ENCODE peak calls at places on chromosomes 1 and 21, in ten cellular contexts. N, U, C, F, E, R, J, B, Q and Z are unnamed samples.

GRCh38 chr1:165675794-165676193 is 22.6 kb downstream of the ALDH9A1 start:
- DNase-seq in N (no peak), U (peak), C (no peak), F (no peak), E (no peak), R (no peak), J (no peak), B (no peak), Q (no peak), Z (no peak)

GRCh38 chr1:199226163-199226562 is 587.3 kb downstream of the PTPRC start:
- DNase-seq in N (no peak), U (peak), C (peak), F (peak), E (no peak), R (no peak), J (peak), B (no peak), Q (peak), Z (no peak)

GRCh38 chr21:35737425-35737824 is 322.9 kb downstream of the SETD4 start:
- DNase-seq in N (no peak), U (no peak), C (no peak), F (no peak), E (no peak), R (no peak), J (no peak), B (no peak), Q (no peak), Z (no peak)

GRCh38 chr21:44950016-44950326 is 10.1 kb downstream of the SLX9 start:
- DNase-seq in N (no peak), U (no peak), C (no peak), F (no peak), E (no peak), R (no peak), J (no peak), B (no peak), Q (no peak), Z (no peak)

GRCh38 chr1:75396745-75397144 is 214.2 kb downstream of the SLC44A5 start:
- DNase-seq in N (no peak), U (no peak), C (no peak), F (no peak), E (no peak), R (no peak), J (no peak), B (no peak), Q (no peak), Z (no peak)

GRCh38 chr1:13661539-13661938 is 38.4 kb upstream of the PRDM2 start:
- DNase-seq in N (no peak), U (no peak), C (no peak), F (no peak), E (no peak), R (no peak), J (no peak), B (no peak), Q (peak), Z (no peak)

GRCh38 chr1:151825811-151826660 is 5.6 kb downstream of the RORC start:
- DNase-seq in N (no peak), U (no peak), C (no peak), F (peak), E (no peak), R (no peak), J (no peak), B (no peak), Q (no peak), Z (no peak)

GRCh38 chr1:17575786-17576584 is 36.5 kb downstream of the ARHGEF10L start:
- DNase-seq in N (no peak), U (no peak), C (no peak), F (no peak), E (no peak), R (no peak), J (no peak), B (no peak), Q (no peak), Z (no peak)

GRCh38 chr21:20272791-20273362 is 725.3 kb upstream of the NCAM2 start:
- DNase-seq in N (no peak), U (no peak), C (no peak), F (no peak), E (no peak), R (no peak), J (no peak), B (no peak), Q (no peak), Z (no peak)

GRCh38 chr1:53346007-53346813 is 18.3 kb upstream of the LRP8 start:
- DNase-seq in N (no peak), U (no peak), C (no peak), F (no peak), E (no peak), R (no peak), J (no peak), B (no peak), Q (no peak), Z (no peak)

GRCh38 chr1:20404466-20404865 is 81.5 kb downstream of the CAMK2N1 start:
- DNase-seq in N (no peak), U (no peak), C (no peak), F (no peak), E (peak), R (no peak), J (no peak), B (no peak), Q (no peak), Z (no peak)